ENCODE peak calls at places on chromosomes 16 and 17, in seven cellular contexts. W, K, F, L, P, U and G are unnamed samples.

GRCh38 chr16:75260856-75261589 is 9.6 kb upstream of the BCAR1 start:
- DNase-seq in W (no peak), K (no peak), F (no peak), L (no peak), P (no peak), U (no peak), G (no peak)

GRCh38 chr17:41377546-41377945 is 4.6 kb downstream of the KRT34 start:
- DNase-seq in W (no peak), K (no peak), F (no peak), L (no peak), P (no peak), U (no peak), G (no peak)

GRCh38 chr17:3695129-3695722 is 729 bp downstream of the P2RX5 start:
- DNase-seq in W (no peak), K (no peak), F (peak), L (no peak), P (no peak), U (no peak), G (no peak)

GRCh38 chr17:83152745-83153611 is 73.6 kb downstream of the METRNL start:
- DNase-seq in W (no peak), K (peak), F (peak), L (no peak), P (no peak), U (no peak), G (peak)

GRCh38 chr16:55297910-55298175 is 26.2 kb upstream of the IRX6 start:
- DNase-seq in W (no peak), K (no peak), F (no peak), L (no peak), P (no peak), U (peak), G (no peak)

GRCh38 chr17:14481664-14482063 is 180.8 kb downstream of the HS3ST3B1 start:
- DNase-seq in W (no peak), K (no peak), F (no peak), L (no peak), P (no peak), U (no peak), G (no peak)

GRCh38 chr16:68227850-68228553 is 7.9 kb downstream of the ESRP2 start:
- DNase-seq in W (no peak), K (no peak), F (peak), L (no peak), P (no peak), U (no peak), G (no peak)

GRCh38 chr17:2904135-2904534 is 107.9 kb downstream of the RAP1GAP2 start:
- DNase-seq in W (no peak), K (no peak), F (no peak), L (no peak), P (no peak), U (no peak), G (no peak)

GRCh38 chr17:77572851-77573250 is 385.7 kb upstream of the TNRC6C start:
- DNase-seq in W (no peak), K (no peak), F (peak), L (no peak), P (no peak), U (no peak), G (no peak)

GRCh38 chr16:89536886-89537548 is 23.5 kb upstream of the RPL13 start:
- DNase-seq in W (no peak), K (no peak), F (no peak), L (no peak), P (no peak), U (no peak), G (no peak)

GRCh38 chr17:46772013-46772878 is 46.2 kb downstream of the WNT3 start:
- DNase-seq in W (peak), K (no peak), F (peak), L (no peak), P (peak), U (no peak), G (no peak)

GRCh38 chr16:88264641-88265285 is 118.0 kb upstream of the ZNF469 start:
- DNase-seq in W (peak), K (peak), F (peak), L (peak), P (peak), U (no peak), G (peak)

GRCh38 chr17:77778636-77779524 is 179.6 kb upstream of the TNRC6C start:
- DNase-seq in W (no peak), K (no peak), F (peak), L (no peak), P (no peak), U (no peak), G (no peak)

GRCh38 chr17:81929253-81930141 is 2.0 kb upstream of the MAFG start:
- DNase-seq in W (no peak), K (no peak), F (no peak), L (no peak), P (no peak), U (no peak), G (no peak)

GRCh38 chr16:68744744-68745280 is 7.7 kb downstream of the CDH1 start:
- DNase-seq in W (peak), K (no peak), F (no peak), L (no peak), P (no peak), U (no peak), G (no peak)

GRCh38 chr17:39591958-39592954 is 15.5 kb downstream of the NEUROD2 start:
- DNase-seq in W (peak), K (peak), F (no peak), L (peak), P (peak), U (no peak), G (no peak)

GRCh38 chr16:12166271-12166670 is 189.7 kb downstream of the SNX29 start:
- DNase-seq in W (no peak), K (no peak), F (no peak), L (no peak), P (no peak), U (no peak), G (no peak)

GRCh38 chr17:6695565-6695964 is 17.6 kb downstream of the SLC13A5 start:
- DNase-seq in W (no peak), K (no peak), F (no peak), L (no peak), P (no peak), U (no peak), G (no peak)

GRCh38 chr17:47687748-47688147 is 6.2 kb upstream of the TBKBP1 start:
- DNase-seq in W (no peak), K (no peak), F (no peak), L (peak), P (no peak), U (no peak), G (no peak)

GRCh38 chr17:58097384-58098088 is 14.3 kb downstream of the DYNLL2 start:
- DNase-seq in W (no peak), K (no peak), F (no peak), L (no peak), P (no peak), U (no peak), G (no peak)

GRCh38 chr17:58094118-58094517 is 10.9 kb downstream of the DYNLL2 start:
- DNase-seq in W (no peak), K (no peak), F (no peak), L (no peak), P (no peak), U (no peak), G (no peak)

GRCh38 chr17:58100506-58100905 is 17.3 kb downstream of the DYNLL2 start:
- DNase-seq in W (no peak), K (no peak), F (no peak), L (no peak), P (no peak), U (no peak), G (no peak)

GRCh38 chr17:58092797-58093385 is 9.7 kb downstream of the DYNLL2 start:
- DNase-seq in W (no peak), K (no peak), F (no peak), L (no peak), P (no peak), U (no peak), G (no peak)

GRCh38 chr17:58096892-58097291 is 13.7 kb downstream of the DYNLL2 start:
- DNase-seq in W (no peak), K (no peak), F (no peak), L (no peak), P (no peak), U (no peak), G (no peak)
- TF ChIP-seq CTCF in W (no peak), K (no peak), F (no peak), L (no peak), P (no peak), U (no peak), G (no peak)

DNA sequence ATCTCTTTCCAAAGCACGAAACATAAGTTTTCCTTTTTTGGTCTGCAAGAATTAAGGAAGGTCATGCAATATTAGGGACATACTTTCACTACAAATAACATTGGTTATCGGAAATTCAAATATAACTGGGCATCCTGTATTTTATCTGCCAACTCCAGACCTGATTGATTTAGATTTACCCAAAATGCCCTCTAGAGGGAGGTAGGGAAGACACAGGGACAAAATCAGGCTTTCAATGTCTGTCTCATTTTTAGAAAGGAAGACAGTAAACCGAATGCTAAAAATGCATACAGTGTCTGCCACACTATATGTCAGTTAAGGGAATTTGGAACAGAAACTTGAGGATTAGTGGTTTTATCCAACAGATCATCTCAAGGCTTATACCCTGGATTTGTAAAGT is 161.7 kb upstream of the SOX9 start:
- DNase-seq in W (peak), K (no peak), F (no peak), L (peak), P (no peak), U (no peak), G (no peak)
- TF ChIP-seq CTCF in W (peak), K (no peak), F (peak), L (peak), P (peak), U (peak), G (no peak)

GRCh38 chr16:24315343-24315742 is 59.2 kb downstream of the CACNG3 start:
- DNase-seq in W (no peak), K (no peak), F (no peak), L (no peak), P (no peak), U (no peak), G (no peak)

GRCh38 chr16:24319415-24319814 is 63.3 kb downstream of the CACNG3 start:
- DNase-seq in W (no peak), K (no peak), F (no peak), L (no peak), P (no peak), U (no peak), G (no peak)

GRCh38 chr16:24322106-24322505 is 66.0 kb downstream of the CACNG3 start:
- DNase-seq in W (no peak), K (no peak), F (no peak), L (no peak), P (no peak), U (no peak), G (no peak)

DNA sequence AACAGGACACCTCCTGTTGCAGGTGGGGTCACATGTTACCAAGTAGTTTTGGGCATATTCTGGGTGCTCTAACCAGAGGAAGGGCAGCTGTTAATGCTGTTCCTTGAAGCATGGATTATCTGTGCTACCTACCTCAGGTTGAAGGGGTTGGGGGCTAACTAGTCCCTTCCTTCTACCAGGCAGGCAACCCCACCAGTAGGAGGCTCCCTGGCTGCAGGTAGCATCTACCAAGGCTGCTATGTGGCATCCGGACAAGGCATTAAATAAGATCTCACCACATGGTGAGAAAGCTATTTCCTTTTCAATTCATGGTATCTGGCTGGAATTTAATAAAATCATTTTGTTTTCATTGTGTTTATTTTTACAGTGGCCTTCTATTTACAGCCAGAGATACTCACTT is 62.5 kb downstream of the CACNG3 start:
- DNase-seq in W (no peak), K (no peak), F (no peak), L (no peak), P (no peak), U (no peak), G (no peak)
- TF ChIP-seq CTCF in W (no peak), K (no peak), F (no peak), L (no peak), P (no peak), U (no peak), G (no peak)

DNA sequence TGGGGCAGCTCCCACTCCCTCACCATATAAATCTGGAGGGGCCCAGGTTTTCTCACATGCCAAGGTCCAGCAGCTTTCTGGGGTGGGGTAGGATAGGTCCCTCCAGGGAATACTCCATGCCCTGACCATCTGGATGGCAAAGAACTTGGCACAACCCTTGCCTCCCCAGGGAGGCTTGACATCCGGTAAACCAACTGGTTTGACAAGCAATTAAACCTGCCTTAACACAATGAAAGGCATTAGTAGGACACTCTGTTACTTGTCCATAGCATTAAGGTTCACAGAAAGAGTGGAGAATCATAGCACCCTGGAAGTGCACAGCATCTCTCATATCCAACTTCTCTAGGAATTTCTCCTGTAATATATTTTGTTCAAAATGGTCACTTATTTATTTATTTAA is 63.9 kb upstream of the MAF start:
- DNase-seq in W (no peak), K (no peak), F (no peak), L (no peak), P (no peak), U (no peak), G (no peak)
- TF ChIP-seq CTCF in W (no peak), K (no peak), F (no peak), L (no peak), P (no peak), U (no peak), G (no peak)

GRCh38 chr17:57774872-57775271 is 29.8 kb upstream of the CCDC182 start:
- DNase-seq in W (no peak), K (no peak), F (no peak), L (no peak), P (no peak), U (no peak), G (no peak)

GRCh38 chr17:57773557-57773956 is 28.5 kb upstream of the CCDC182 start:
- DNase-seq in W (no peak), K (no peak), F (no peak), L (no peak), P (no peak), U (no peak), G (no peak)

GRCh38 chr17:57767561-57767960 is 22.5 kb upstream of the CCDC182 start:
- DNase-seq in W (no peak), K (no peak), F (no peak), L (no peak), P (no peak), U (no peak), G (peak)

GRCh38 chr17:57776366-57776765 is 31.3 kb upstream of the CCDC182 start:
- DNase-seq in W (no peak), K (no peak), F (no peak), L (no peak), P (no peak), U (no peak), G (no peak)

GRCh38 chr17:57772774-57773173 is 27.7 kb upstream of the CCDC182 start:
- DNase-seq in W (no peak), K (no peak), F (no peak), L (no peak), P (no peak), U (no peak), G (no peak)
- TF ChIP-seq CTCF in W (no peak), K (no peak), F (no peak), L (no peak), P (no peak), U (no peak), G (no peak)

DNA sequence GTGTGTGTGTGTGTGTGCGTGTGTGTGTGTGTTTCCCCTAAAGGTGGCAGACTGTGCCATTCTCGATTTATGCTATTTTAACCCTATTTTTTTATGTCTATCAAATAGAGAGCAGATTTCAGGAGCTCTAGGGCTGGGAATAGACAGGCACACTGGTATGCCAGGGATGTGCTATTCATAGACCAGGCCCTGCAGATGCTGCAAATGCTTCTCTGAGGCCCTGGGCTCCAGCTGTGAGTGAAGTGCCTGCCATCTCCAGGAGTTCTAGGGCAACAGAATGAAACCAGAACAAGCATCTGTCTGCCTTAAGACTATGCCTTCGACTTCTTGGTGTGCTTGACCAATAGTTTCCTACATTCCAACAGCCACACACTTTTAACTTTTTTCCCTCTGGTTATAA is 68.0 kb downstream of the MARCHF10 start:
- DNase-seq in W (no peak), K (no peak), F (no peak), L (no peak), P (peak), U (peak), G (no peak)
- TF ChIP-seq CTCF in W (no peak), K (no peak), F (no peak), L (no peak), P (no peak), U (no peak), G (no peak)

GRCh38 chr17:17446666-17447155 is 30.1 kb upstream of the MED9 start:
- DNase-seq in W (no peak), K (no peak), F (no peak), L (no peak), P (no peak), U (no peak), G (no peak)

GRCh38 chr17:17448076-17448475 is 28.7 kb upstream of the MED9 start:
- DNase-seq in W (no peak), K (no peak), F (no peak), L (no peak), P (no peak), U (no peak), G (no peak)

GRCh38 chr17:17447264-17447663 is 29.5 kb upstream of the MED9 start:
- DNase-seq in W (no peak), K (no peak), F (no peak), L (no peak), P (no peak), U (no peak), G (no peak)

GRCh38 chr17:17445296-17445924 is 31.4 kb upstream of the MED9 start:
- DNase-seq in W (no peak), K (no peak), F (no peak), L (no peak), P (no peak), U (no peak), G (no peak)

DNA sequence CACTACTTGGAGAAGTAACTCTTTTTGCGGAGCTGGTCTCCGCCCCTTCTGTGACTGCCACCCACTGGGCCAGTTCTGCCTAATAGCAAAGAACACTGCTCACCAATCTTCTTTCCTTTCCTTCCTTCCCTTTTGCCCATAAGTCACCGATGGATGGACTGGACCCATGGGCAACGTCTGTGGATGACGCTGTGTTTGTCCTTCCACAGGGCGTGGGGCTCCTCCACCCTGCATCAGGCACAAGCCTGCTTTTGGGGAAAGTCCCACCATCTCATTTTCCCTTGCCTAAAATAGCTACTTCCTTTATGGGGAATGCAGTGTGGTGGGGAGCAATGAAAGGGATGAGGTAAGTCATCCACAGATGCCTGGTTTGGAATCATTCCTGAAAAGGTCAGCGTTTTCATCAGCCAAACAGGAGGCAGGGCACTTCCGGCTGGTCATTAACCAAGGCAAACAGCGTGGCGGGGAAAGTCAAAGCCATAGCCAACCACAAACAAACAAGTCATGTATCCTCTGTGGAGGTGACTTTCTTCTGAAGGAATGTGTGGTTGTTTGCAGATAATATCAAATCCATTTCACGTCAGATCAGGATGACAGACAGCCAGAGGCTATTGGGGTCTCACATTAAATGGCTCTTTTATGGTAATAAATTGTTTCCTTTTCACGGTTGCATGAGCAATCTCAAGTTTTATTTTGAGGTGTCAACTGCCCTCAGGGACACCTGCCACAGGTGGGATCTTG is 30.7 kb upstream of the MED9 start:
- DNase-seq in W (peak), K (peak), F (no peak), L (peak), P (no peak), U (peak), G (no peak)
- TF ChIP-seq CTCF in W (peak), K (no peak), F (no peak), L (no peak), P (no peak), U (no peak), G (no peak)

DNA sequence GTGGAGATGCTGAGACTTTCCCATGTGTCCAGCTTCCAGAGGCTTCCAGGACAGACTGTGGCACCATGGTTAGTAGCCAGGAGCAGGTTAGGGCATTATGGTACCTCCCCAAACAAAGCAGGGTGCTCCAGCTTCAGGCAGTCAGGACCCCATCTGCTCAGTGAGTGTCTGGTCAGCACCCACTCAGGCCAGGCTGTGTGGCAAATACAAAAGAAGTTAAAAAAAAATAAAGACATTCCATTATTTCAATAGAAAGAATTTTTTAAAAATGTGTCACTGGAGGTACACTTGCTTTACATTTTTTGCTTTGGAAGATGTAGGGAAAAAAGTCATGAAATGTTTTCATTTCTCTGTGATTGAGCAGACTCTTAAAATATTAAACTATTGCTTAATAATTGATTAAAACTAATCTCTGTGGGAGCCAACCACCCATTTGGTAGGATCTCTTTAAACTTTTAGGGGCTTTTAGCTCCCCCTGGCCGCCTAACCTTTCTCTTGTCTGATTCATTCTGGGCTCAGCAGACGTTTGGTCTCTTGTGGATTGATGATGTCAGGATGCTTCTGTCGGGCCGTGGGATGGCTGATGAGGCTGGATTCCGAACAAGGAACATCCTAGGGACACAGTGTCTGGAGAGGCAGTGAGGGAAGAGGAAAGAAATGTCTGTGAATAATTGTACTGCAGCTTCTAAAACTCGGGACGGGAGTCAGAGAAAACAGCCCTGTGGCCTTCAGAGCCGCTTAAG is 28.4 kb upstream of the NPTX1 start:
- DNase-seq in W (no peak), K (no peak), F (no peak), L (no peak), P (no peak), U (no peak), G (no peak)
- TF ChIP-seq CTCF in W (no peak), K (no peak), F (no peak), L (no peak), P (no peak), U (peak), G (no peak)